ENCODE peak calls at places on chromosomes 7 and 10, in seven cellular contexts. One of them, this sample, is unnamed.
A peak's percentile ranks its signal among the peaks of the same experiment; 100 is the strongest.

GRCh38 chr10:78738457-78738856 is 330.3 kb upstream of the ZMIZ1 start:
- DNase-seq in adipocyte: no peak
- DNase-seq in hepatocyte: no peak
- DNase-seq in H1: no peak
- DNase-seq in heart left ventricle: no peak
- DNase-seq in lower lobe of right lung: no peak
- DNase-seq in IMR-90: no peak
- DNase-seq in this sample: no peak

GRCh38 chr10:69649771-69650550 is 19.9 kb downstream of the FAM241B start:
- DNase-seq in heart left ventricle: no peak
- DNase-seq in lower lobe of right lung: no peak
- DNase-seq in hepatocyte: peak; percentile 27
- DNase-seq in adipocyte: no peak
- DNase-seq in IMR-90: no peak
- DNase-seq in H1: no peak
- DNase-seq in this sample: no peak

GRCh38 chr7:11633325-11633724 is 198.7 kb downstream of the THSD7A start:
- DNase-seq in IMR-90: no peak
- DNase-seq in hepatocyte: no peak
- DNase-seq in H1: no peak
- DNase-seq in heart left ventricle: no peak
- DNase-seq in lower lobe of right lung: no peak
- DNase-seq in adipocyte: no peak
- DNase-seq in this sample: no peak

GRCh38 chr7:132666786-132667185 is 90.5 kb upstream of the PLXNA4 start:
- DNase-seq in heart left ventricle: no peak
- DNase-seq in H1: peak; percentile 3
- DNase-seq in IMR-90: no peak
- DNase-seq in hepatocyte: no peak
- DNase-seq in lower lobe of right lung: no peak
- DNase-seq in adipocyte: no peak
- DNase-seq in this sample: no peak

GRCh38 chr7:44131173-44132009 is 8.0 kb upstream of the POLD2 start:
- DNase-seq in IMR-90: no peak
- DNase-seq in H1: no peak
- DNase-seq in adipocyte: no peak
- DNase-seq in lower lobe of right lung: no peak
- DNase-seq in hepatocyte: peak; percentile 66
- DNase-seq in heart left ventricle: no peak
- DNase-seq in this sample: no peak

GRCh38 chr7:135729230-135729629 is 1.2 kb upstream of the SLC13A4 start:
- DNase-seq in H1: no peak
- DNase-seq in adipocyte: no peak
- DNase-seq in IMR-90: no peak
- DNase-seq in lower lobe of right lung: no peak
- DNase-seq in hepatocyte: no peak
- DNase-seq in heart left ventricle: no peak
- DNase-seq in this sample: no peak

GRCh38 chr7:132653364-132653930 is 77.2 kb upstream of the PLXNA4 start:
- DNase-seq in hepatocyte: no peak
- DNase-seq in heart left ventricle: no peak
- DNase-seq in IMR-90: no peak
- DNase-seq in lower lobe of right lung: no peak
- DNase-seq in H1: no peak
- DNase-seq in adipocyte: no peak
- DNase-seq in this sample: no peak

GRCh38 chr10:10609379-10609955 is 408.2 kb upstream of the CELF2 start:
- DNase-seq in adipocyte: no peak
- DNase-seq in hepatocyte: no peak
- DNase-seq in IMR-90: no peak
- DNase-seq in heart left ventricle: no peak
- DNase-seq in H1: no peak
- DNase-seq in lower lobe of right lung: no peak
- DNase-seq in this sample: no peak

GRCh38 chr10:72561745-72562166 is 64.1 kb downstream of the MICU1 start:
- DNase-seq in H1: no peak
- DNase-seq in lower lobe of right lung: no peak
- DNase-seq in heart left ventricle: no peak
- DNase-seq in hepatocyte: no peak
- DNase-seq in adipocyte: no peak
- DNase-seq in IMR-90: no peak
- DNase-seq in this sample: no peak

GRCh38 chr10:72567884-72568283 is 58.0 kb downstream of the MICU1 start:
- DNase-seq in IMR-90: no peak
- DNase-seq in adipocyte: peak; percentile 13
- DNase-seq in H1: no peak
- DNase-seq in hepatocyte: no peak
- DNase-seq in lower lobe of right lung: no peak
- DNase-seq in heart left ventricle: no peak
- DNase-seq in this sample: no peak

GRCh38 chr7:93307131-93307660 is 75.0 kb downstream of the VPS50 start:
- DNase-seq in heart left ventricle: no peak
- DNase-seq in hepatocyte: no peak
- DNase-seq in H1: no peak
- DNase-seq in IMR-90: peak; percentile 86
- DNase-seq in lower lobe of right lung: no peak
- DNase-seq in adipocyte: peak; percentile 80
- DNase-seq in this sample: no peak

GRCh38 chr10:642186-642890 is 47.1 kb downstream of the DIP2C start:
- DNase-seq in heart left ventricle: no peak
- DNase-seq in IMR-90: no peak
- DNase-seq in hepatocyte: peak; percentile 63
- DNase-seq in adipocyte: no peak
- DNase-seq in H1: no peak
- DNase-seq in lower lobe of right lung: peak; percentile 52
- DNase-seq in this sample: peak; percentile 65

GRCh38 chr7:81714306-81714705 is 55.5 kb downstream of the HGF start:
- DNase-seq in IMR-90: no peak
- DNase-seq in lower lobe of right lung: no peak
- DNase-seq in H1: no peak
- DNase-seq in heart left ventricle: no peak
- DNase-seq in hepatocyte: no peak
- DNase-seq in adipocyte: no peak
- DNase-seq in this sample: no peak

DNA sequence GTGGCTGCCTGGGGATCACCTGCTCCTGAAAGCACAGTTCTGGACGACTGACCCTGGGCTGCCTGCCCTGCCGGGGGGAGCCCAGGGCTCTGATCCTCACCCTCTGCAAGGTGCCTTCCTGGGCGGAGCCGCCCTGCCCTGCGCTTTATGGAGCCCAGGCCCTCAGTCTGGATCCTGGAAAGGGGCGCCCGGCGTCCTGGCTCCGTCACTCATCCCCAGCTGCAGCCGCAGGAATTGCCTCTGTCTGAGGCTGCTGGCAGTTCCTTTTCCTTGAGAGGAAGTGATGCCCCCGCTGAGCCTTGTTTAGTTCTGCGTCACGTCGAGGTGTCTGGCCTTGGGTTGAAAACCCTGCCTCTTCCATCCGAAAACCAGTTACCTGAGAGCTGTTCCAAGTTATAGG is 5.2 kb downstream of the MAFK start:
- DNase-seq in hepatocyte: no peak
- DNase-seq in IMR-90: no peak
- DNase-seq in lower lobe of right lung: no peak
- DNase-seq in heart left ventricle: no peak
- DNase-seq in adipocyte: no peak
- DNase-seq in H1: peak; percentile 51
- DNase-seq in this sample: no peak
- H3K4me1 ChIP-seq in hepatocyte: peaks cover 59% of the 10 kb centered on the region
- H3K4me1 ChIP-seq in IMR-90: peaks cover 41% of the 10 kb centered on the region
- H3K4me1 ChIP-seq in lower lobe of right lung: peaks cover 62% of the 10 kb centered on the region
- H3K4me1 ChIP-seq in heart left ventricle: peaks cover 58% of the 10 kb centered on the region
- H3K4me1 ChIP-seq in adipocyte: peaks cover 50% of the 10 kb centered on the region
- H3K4me1 ChIP-seq in H1: peaks cover 13% of the 10 kb centered on the region
- H3K4me1 ChIP-seq in this sample: no peaks in the 10 kb centered on the region

DNA sequence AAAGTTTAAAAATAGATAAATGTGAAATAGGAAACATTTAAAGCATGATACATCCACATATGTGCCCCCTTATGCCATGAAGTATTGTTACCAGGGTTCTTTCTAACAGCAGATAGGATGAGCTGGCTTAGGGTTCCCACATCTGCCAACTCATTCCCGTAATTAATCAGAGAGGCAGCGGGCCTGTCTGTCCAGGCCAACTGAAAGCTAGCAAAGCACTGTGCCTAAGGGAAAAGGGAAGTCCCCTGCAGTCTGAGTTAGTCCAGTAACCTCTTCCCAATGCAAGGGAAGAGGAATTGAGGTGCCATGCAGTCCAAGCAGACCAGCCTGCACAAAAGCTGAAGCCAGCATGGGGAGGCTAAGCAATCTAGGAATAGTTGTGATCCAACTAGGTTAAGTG is 18.3 kb upstream of the ZC3HAV1L start:
- DNase-seq in heart left ventricle: no peak
- DNase-seq in hepatocyte: no peak
- DNase-seq in IMR-90: no peak
- DNase-seq in lower lobe of right lung: no peak
- DNase-seq in H1: no peak
- DNase-seq in adipocyte: peak; percentile 12
- DNase-seq in this sample: no peak
- H3K36me3 ChIP-seq in heart left ventricle: peaks cover 11% of the 10 kb centered on the region
- H3K36me3 ChIP-seq in hepatocyte: no peaks in the 10 kb centered on the region
- H3K36me3 ChIP-seq in IMR-90: peaks cover 17% of the 10 kb centered on the region
- H3K36me3 ChIP-seq in lower lobe of right lung: peaks cover 94% of the 10 kb centered on the region
- H3K36me3 ChIP-seq in H1: peaks cover 16% of the 10 kb centered on the region
- H3K36me3 ChIP-seq in adipocyte: peaks cover 28% of the 10 kb centered on the region
- H3K36me3 ChIP-seq in this sample: peaks cover 6% of the 10 kb centered on the region

DNA sequence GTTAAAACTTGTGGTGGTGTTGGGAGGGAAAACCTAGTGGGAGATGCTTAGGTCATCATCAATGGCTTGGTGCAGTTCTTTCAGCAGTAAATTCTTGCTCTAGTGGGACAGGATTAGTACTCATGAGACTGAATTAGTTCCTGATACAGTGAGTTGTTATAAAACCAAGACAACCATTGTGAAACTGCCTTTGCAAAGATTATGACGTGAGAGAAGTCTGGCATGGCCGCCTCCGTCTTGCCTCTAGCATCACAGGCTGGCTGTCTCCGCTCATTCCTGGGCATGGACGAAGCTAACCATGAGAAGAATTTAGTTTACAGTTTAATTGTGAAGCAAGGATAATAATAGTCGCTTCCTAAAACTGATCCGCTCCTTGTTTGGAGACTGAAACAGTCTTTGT is 186.4 kb downstream of the KIF20B start:
- DNase-seq in IMR-90: no peak
- DNase-seq in H1: no peak
- DNase-seq in lower lobe of right lung: no peak
- DNase-seq in heart left ventricle: no peak
- DNase-seq in hepatocyte: no peak
- DNase-seq in adipocyte: peak; percentile 27
- DNase-seq in this sample: no peak
- H3K4me1 ChIP-seq in IMR-90: no peaks in the 10 kb centered on the region
- H3K4me1 ChIP-seq in H1: no peaks in the 10 kb centered on the region
- H3K4me1 ChIP-seq in lower lobe of right lung: no peaks in the 10 kb centered on the region
- H3K4me1 ChIP-seq in heart left ventricle: no peaks in the 10 kb centered on the region
- H3K4me1 ChIP-seq in hepatocyte: no peaks in the 10 kb centered on the region
- H3K4me1 ChIP-seq in adipocyte: no peaks in the 10 kb centered on the region
- H3K4me1 ChIP-seq in this sample: no peaks in the 10 kb centered on the region

DNA sequence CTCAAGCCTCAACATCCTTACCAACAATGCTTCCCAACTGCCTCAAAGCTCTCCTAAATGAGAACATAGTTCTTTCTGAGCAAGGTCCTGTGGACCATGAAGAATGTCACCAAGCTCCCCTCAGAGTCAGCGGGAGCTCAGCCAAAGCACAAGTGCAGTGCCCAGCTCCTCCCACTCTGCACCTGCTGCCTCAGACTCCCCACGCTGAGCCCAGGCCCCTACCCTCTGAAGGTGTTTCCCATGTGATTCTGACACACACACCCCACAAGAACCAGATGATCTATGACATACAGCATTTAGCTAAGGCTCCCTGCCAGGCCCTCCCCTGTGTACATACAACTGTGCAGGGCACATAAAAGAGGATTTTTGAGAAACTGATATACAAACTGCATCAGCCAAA is 19.2 kb downstream of the ERCC6 start:
- DNase-seq in heart left ventricle: no peak
- DNase-seq in adipocyte: no peak
- DNase-seq in H1: no peak
- DNase-seq in IMR-90: no peak
- DNase-seq in hepatocyte: no peak
- DNase-seq in lower lobe of right lung: no peak
- DNase-seq in this sample: no peak
- H3K36me3 ChIP-seq in heart left ventricle: peaks cover 3% of the 10 kb centered on the region
- H3K36me3 ChIP-seq in adipocyte: peaks cover 77% of the 10 kb centered on the region
- H3K36me3 ChIP-seq in H1: peaks cover 4% of the 10 kb centered on the region
- H3K36me3 ChIP-seq in IMR-90: peaks cover 14% of the 10 kb centered on the region
- H3K36me3 ChIP-seq in hepatocyte: no peaks in the 10 kb centered on the region
- H3K36me3 ChIP-seq in lower lobe of right lung: peaks cover 66% of the 10 kb centered on the region
- H3K36me3 ChIP-seq in this sample: peaks cover 8% of the 10 kb centered on the region

GRCh38 chr10:43925793-43926192 is 277.1 kb upstream of the ZNF32 start:
- DNase-seq in H1: no peak
- DNase-seq in IMR-90: no peak
- DNase-seq in heart left ventricle: no peak
- DNase-seq in adipocyte: no peak
- DNase-seq in hepatocyte: peak; percentile 1
- DNase-seq in lower lobe of right lung: no peak
- DNase-seq in this sample: no peak
- H3K4me1 ChIP-seq in H1: no peaks in the 10 kb centered on the region
- H3K4me1 ChIP-seq in IMR-90: peaks cover 6% of the 10 kb centered on the region
- H3K4me1 ChIP-seq in heart left ventricle: peaks cover 12% of the 10 kb centered on the region
- H3K4me1 ChIP-seq in adipocyte: peaks cover 1% of the 10 kb centered on the region
- H3K4me1 ChIP-seq in hepatocyte: no peaks in the 10 kb centered on the region
- H3K4me1 ChIP-seq in lower lobe of right lung: no peaks in the 10 kb centered on the region
- H3K4me1 ChIP-seq in this sample: no peaks in the 10 kb centered on the region

DNA sequence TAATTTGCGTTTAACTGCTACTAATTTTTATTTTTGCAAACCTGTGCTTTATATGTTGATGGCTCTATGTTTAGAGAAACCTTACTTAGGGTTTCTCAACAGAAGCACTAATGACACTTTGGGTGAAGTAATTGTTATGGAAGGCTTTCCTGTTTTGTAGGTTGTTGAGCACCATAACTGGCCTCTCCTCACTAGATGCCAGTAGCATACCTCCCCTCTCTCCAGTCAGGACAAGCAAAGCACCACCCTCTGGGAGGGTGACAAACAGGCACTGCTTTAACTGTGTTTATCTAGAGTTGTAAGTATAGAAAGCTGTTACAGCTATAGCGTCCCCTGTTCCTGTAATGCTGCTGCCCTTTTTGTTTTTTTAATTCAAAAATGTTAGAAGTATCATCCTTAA is 60.9 kb downstream of the WAC start:
- DNase-seq in lower lobe of right lung: no peak
- DNase-seq in adipocyte: no peak
- DNase-seq in hepatocyte: no peak
- DNase-seq in IMR-90: no peak
- DNase-seq in H1: no peak
- DNase-seq in heart left ventricle: no peak
- DNase-seq in this sample: no peak
- H3K36me3 ChIP-seq in lower lobe of right lung: peaks cover 64% of the 10 kb centered on the region
- H3K36me3 ChIP-seq in adipocyte: peaks cover 80% of the 10 kb centered on the region
- H3K36me3 ChIP-seq in hepatocyte: peaks cover 7% of the 10 kb centered on the region
- H3K36me3 ChIP-seq in IMR-90: peaks cover 25% of the 10 kb centered on the region
- H3K36me3 ChIP-seq in H1: peaks cover 77% of the 10 kb centered on the region
- H3K36me3 ChIP-seq in heart left ventricle: peaks cover 14% of the 10 kb centered on the region
- H3K36me3 ChIP-seq in this sample: peaks cover 3% of the 10 kb centered on the region

GRCh38 chr10:103646304-103646703 is 152.8 kb downstream of the NEURL1 start:
- DNase-seq in IMR-90: no peak
- DNase-seq in lower lobe of right lung: no peak
- DNase-seq in H1: no peak
- DNase-seq in hepatocyte: no peak
- DNase-seq in heart left ventricle: no peak
- DNase-seq in adipocyte: no peak
- DNase-seq in this sample: no peak
- H3K4me1 ChIP-seq in IMR-90: peaks cover 33% of the 10 kb centered on the region
- H3K4me1 ChIP-seq in lower lobe of right lung: peaks cover 54% of the 10 kb centered on the region
- H3K4me1 ChIP-seq in H1: no peaks in the 10 kb centered on the region
- H3K4me1 ChIP-seq in hepatocyte: peaks cover 17% of the 10 kb centered on the region
- H3K4me1 ChIP-seq in heart left ventricle: peaks cover 41% of the 10 kb centered on the region
- H3K4me1 ChIP-seq in adipocyte: peaks cover 86% of the 10 kb centered on the region
- H3K4me1 ChIP-seq in this sample: peaks cover 8% of the 10 kb centered on the region

GRCh38 chr7:46178685-46179084 is 257.6 kb upstream of the IGFBP3 start:
- DNase-seq in heart left ventricle: no peak
- DNase-seq in adipocyte: peak; percentile 28
- DNase-seq in hepatocyte: no peak
- DNase-seq in IMR-90: peak; percentile 84
- DNase-seq in H1: no peak
- DNase-seq in lower lobe of right lung: no peak
- DNase-seq in this sample: no peak
- H3K36me3 ChIP-seq in heart left ventricle: no peaks in the 10 kb centered on the region
- H3K36me3 ChIP-seq in adipocyte: no peaks in the 10 kb centered on the region
- H3K36me3 ChIP-seq in hepatocyte: no peaks in the 10 kb centered on the region
- H3K36me3 ChIP-seq in IMR-90: no peaks in the 10 kb centered on the region
- H3K36me3 ChIP-seq in H1: no peaks in the 10 kb centered on the region
- H3K36me3 ChIP-seq in lower lobe of right lung: no peaks in the 10 kb centered on the region
- H3K36me3 ChIP-seq in this sample: no peaks in the 10 kb centered on the region

This sample was measured in aorta.